ENCODE peak calls at places on chromosomes 7 and 10, in seven cellular contexts. One of them, this sample, is unnamed.

GRCh38 chr10:124917168-124917938 is 24.6 kb upstream of the ZRANB1 start:
- DNase-seq in right cardiac atrium: peak; percentile 61
- DNase-seq in endothelial cell of umbilical vein: peak; percentile 76
- DNase-seq in esophagus squamous epithelium: no peak
- DNase-seq in fibroblast of lung: peak; percentile 45
- DNase-seq in ovary: peak; percentile 71
- DNase-seq in psoas muscle: peak; percentile 27
- DNase-seq in this sample: peak; percentile 10

GRCh38 chr10:87603769-87604168 is 55.9 kb upstream of the PAPSS2 start:
- DNase-seq in right cardiac atrium: no peak
- DNase-seq in psoas muscle: no peak
- DNase-seq in fibroblast of lung: no peak
- DNase-seq in ovary: no peak
- DNase-seq in endothelial cell of umbilical vein: no peak
- DNase-seq in esophagus squamous epithelium: no peak
- DNase-seq in this sample: no peak

GRCh38 chr7:132518102-132518838 is 58.0 kb downstream of the PLXNA4 start:
- DNase-seq in endothelial cell of umbilical vein: peak; percentile 14
- DNase-seq in ovary: no peak
- DNase-seq in fibroblast of lung: no peak
- DNase-seq in right cardiac atrium: no peak
- DNase-seq in psoas muscle: no peak
- DNase-seq in esophagus squamous epithelium: no peak
- DNase-seq in this sample: no peak

GRCh38 chr7:29327455-29327854 is 132.9 kb downstream of the CHN2 start:
- DNase-seq in right cardiac atrium: no peak
- DNase-seq in esophagus squamous epithelium: no peak
- DNase-seq in endothelial cell of umbilical vein: no peak
- DNase-seq in psoas muscle: no peak
- DNase-seq in fibroblast of lung: no peak
- DNase-seq in ovary: no peak
- DNase-seq in this sample: no peak

GRCh38 chr7:128158370-128158769 is 82.7 kb upstream of the LEP start:
- DNase-seq in ovary: no peak
- DNase-seq in psoas muscle: no peak
- DNase-seq in fibroblast of lung: no peak
- DNase-seq in right cardiac atrium: no peak
- DNase-seq in esophagus squamous epithelium: no peak
- DNase-seq in endothelial cell of umbilical vein: no peak
- DNase-seq in this sample: no peak

GRCh38 chr7:158292948-158293347 is 294.7 kb downstream of the PTPRN2 start:
- DNase-seq in ovary: no peak
- DNase-seq in esophagus squamous epithelium: no peak
- DNase-seq in right cardiac atrium: no peak
- DNase-seq in psoas muscle: no peak
- DNase-seq in endothelial cell of umbilical vein: no peak
- DNase-seq in fibroblast of lung: no peak
- DNase-seq in this sample: no peak

GRCh38 chr10:15150563-15150962 is 17.9 kb downstream of the NMT2 start:
- DNase-seq in right cardiac atrium: no peak
- DNase-seq in fibroblast of lung: no peak
- DNase-seq in psoas muscle: no peak
- DNase-seq in endothelial cell of umbilical vein: no peak
- DNase-seq in esophagus squamous epithelium: no peak
- DNase-seq in ovary: no peak
- DNase-seq in this sample: no peak

GRCh38 chr10:66931340-66931948 is 5.6 kb downstream of the LRRTM3 start:
- DNase-seq in right cardiac atrium: no peak
- DNase-seq in psoas muscle: no peak
- DNase-seq in esophagus squamous epithelium: no peak
- DNase-seq in fibroblast of lung: peak; percentile 85
- DNase-seq in ovary: no peak
- DNase-seq in endothelial cell of umbilical vein: peak; percentile 53
- DNase-seq in this sample: no peak

GRCh38 chr10:29177266-29177832 is 111.5 kb upstream of the LYZL1 start:
- DNase-seq in psoas muscle: no peak
- DNase-seq in esophagus squamous epithelium: no peak
- DNase-seq in endothelial cell of umbilical vein: peak; percentile 86
- DNase-seq in fibroblast of lung: no peak
- DNase-seq in ovary: no peak
- DNase-seq in right cardiac atrium: no peak
- DNase-seq in this sample: no peak

GRCh38 chr10:19930936-19931859 is 115.0 kb downstream of the PLXDC2 start:
- DNase-seq in ovary: peak; percentile 42
- DNase-seq in fibroblast of lung: peak; percentile 69
- DNase-seq in esophagus squamous epithelium: no peak
- DNase-seq in endothelial cell of umbilical vein: peak; percentile 82
- DNase-seq in psoas muscle: peak; percentile 22
- DNase-seq in right cardiac atrium: peak; percentile 71
- DNase-seq in this sample: no peak

GRCh38 chr10:132030898-132031463 is 34.8 kb upstream of the JAKMIP3 start:
- DNase-seq in esophagus squamous epithelium: no peak
- DNase-seq in psoas muscle: no peak
- DNase-seq in endothelial cell of umbilical vein: no peak
- DNase-seq in right cardiac atrium: no peak
- DNase-seq in ovary: no peak
- DNase-seq in fibroblast of lung: no peak
- DNase-seq in this sample: no peak

GRCh38 chr7:117970806-117971205 is 97.6 kb upstream of the CTTNBP2 start:
- DNase-seq in right cardiac atrium: no peak
- DNase-seq in esophagus squamous epithelium: no peak
- DNase-seq in fibroblast of lung: no peak
- DNase-seq in endothelial cell of umbilical vein: no peak
- DNase-seq in psoas muscle: no peak
- DNase-seq in ovary: no peak
- DNase-seq in this sample: no peak

GRCh38 chr7:110253083-110253482 is 837.8 kb upstream of the LRRN3 start:
- DNase-seq in endothelial cell of umbilical vein: no peak
- DNase-seq in psoas muscle: no peak
- DNase-seq in ovary: no peak
- DNase-seq in esophagus squamous epithelium: no peak
- DNase-seq in right cardiac atrium: no peak
- DNase-seq in fibroblast of lung: peak; percentile 68
- DNase-seq in this sample: no peak

GRCh38 chr7:34973400-34973760 is 63.9 kb downstream of the DPY19L1 start:
- DNase-seq in endothelial cell of umbilical vein: no peak
- DNase-seq in psoas muscle: no peak
- DNase-seq in right cardiac atrium: no peak
- DNase-seq in ovary: no peak
- DNase-seq in fibroblast of lung: no peak
- DNase-seq in esophagus squamous epithelium: no peak
- DNase-seq in this sample: no peak

GRCh38 chr10:24825551-24825950 is 101.9 kb upstream of the ARHGAP21 start:
- DNase-seq in psoas muscle: no peak
- DNase-seq in fibroblast of lung: peak; percentile 49
- DNase-seq in ovary: no peak
- DNase-seq in esophagus squamous epithelium: no peak
- DNase-seq in right cardiac atrium: no peak
- DNase-seq in endothelial cell of umbilical vein: peak; percentile 5
- DNase-seq in this sample: no peak

GRCh38 chr7:26550492-26550891 is 258.8 kb downstream of the SNX10 start:
- DNase-seq in ovary: no peak
- DNase-seq in right cardiac atrium: no peak
- DNase-seq in psoas muscle: no peak
- DNase-seq in fibroblast of lung: no peak
- DNase-seq in endothelial cell of umbilical vein: no peak
- DNase-seq in esophagus squamous epithelium: no peak
- DNase-seq in this sample: no peak

GRCh38 chr10:31317652-31318381 is 1.2 kb upstream of the ZEB1 start:
- DNase-seq in right cardiac atrium: no peak
- DNase-seq in ovary: no peak
- DNase-seq in fibroblast of lung: no peak
- DNase-seq in esophagus squamous epithelium: no peak
- DNase-seq in psoas muscle: no peak
- DNase-seq in endothelial cell of umbilical vein: peak; percentile 88
- DNase-seq in this sample: no peak

GRCh38 chr7:141541375-141541774 is 9.8 kb upstream of the AGK start:
- DNase-seq in right cardiac atrium: no peak
- DNase-seq in esophagus squamous epithelium: no peak
- DNase-seq in ovary: no peak
- DNase-seq in psoas muscle: no peak
- DNase-seq in fibroblast of lung: no peak
- DNase-seq in endothelial cell of umbilical vein: no peak
- DNase-seq in this sample: no peak

GRCh38 chr10:98610301-98610700 is 163.6 kb upstream of the HPS1 start:
- DNase-seq in right cardiac atrium: no peak
- DNase-seq in ovary: no peak
- DNase-seq in esophagus squamous epithelium: no peak
- DNase-seq in psoas muscle: no peak
- DNase-seq in fibroblast of lung: no peak
- DNase-seq in endothelial cell of umbilical vein: no peak
- DNase-seq in this sample: no peak

GRCh38 chr10:70518695-70519094 is 40.1 kb downstream of the PALD1 start:
- DNase-seq in endothelial cell of umbilical vein: peak; percentile 54
- DNase-seq in esophagus squamous epithelium: no peak
- DNase-seq in psoas muscle: no peak
- DNase-seq in right cardiac atrium: no peak
- DNase-seq in ovary: no peak
- DNase-seq in fibroblast of lung: no peak
- DNase-seq in this sample: no peak

GRCh38 chr10:129945941-129946760 is 17.9 kb downstream of the EBF3 start:
- DNase-seq in endothelial cell of umbilical vein: no peak
- DNase-seq in esophagus squamous epithelium: no peak
- DNase-seq in ovary: peak; percentile 77
- DNase-seq in right cardiac atrium: peak; percentile 85
- DNase-seq in psoas muscle: peak; percentile 56
- DNase-seq in fibroblast of lung: no peak
- DNase-seq in this sample: no peak

GRCh38 chr7:158495256-158495655 is 92.4 kb downstream of the PTPRN2 start:
- DNase-seq in esophagus squamous epithelium: no peak
- DNase-seq in psoas muscle: no peak
- DNase-seq in right cardiac atrium: no peak
- DNase-seq in fibroblast of lung: no peak
- DNase-seq in endothelial cell of umbilical vein: no peak
- DNase-seq in ovary: no peak
- DNase-seq in this sample: no peak

GRCh38 chr10:944034-944831 is 12.7 kb upstream of the LARP4B start:
- DNase-seq in endothelial cell of umbilical vein: peak; percentile 88
- DNase-seq in ovary: no peak
- DNase-seq in right cardiac atrium: peak; percentile 87
- DNase-seq in fibroblast of lung: peak; percentile 39
- DNase-seq in psoas muscle: peak; percentile 72
- DNase-seq in esophagus squamous epithelium: no peak
- DNase-seq in this sample: no peak

GRCh38 chr7:39125849-39126248 is 148.1 kb downstream of the POU6F2 start:
- DNase-seq in ovary: no peak
- DNase-seq in esophagus squamous epithelium: no peak
- DNase-seq in right cardiac atrium: no peak
- DNase-seq in psoas muscle: no peak
- DNase-seq in endothelial cell of umbilical vein: no peak
- DNase-seq in fibroblast of lung: no peak
- DNase-seq in this sample: no peak

GRCh38 chr7:149714910-149715471 is 58.4 kb downstream of the ZNF467 start:
- DNase-seq in right cardiac atrium: no peak
- DNase-seq in endothelial cell of umbilical vein: peak; percentile 30
- DNase-seq in psoas muscle: no peak
- DNase-seq in esophagus squamous epithelium: no peak
- DNase-seq in ovary: no peak
- DNase-seq in fibroblast of lung: no peak
- DNase-seq in this sample: peak; percentile 27

DNA sequence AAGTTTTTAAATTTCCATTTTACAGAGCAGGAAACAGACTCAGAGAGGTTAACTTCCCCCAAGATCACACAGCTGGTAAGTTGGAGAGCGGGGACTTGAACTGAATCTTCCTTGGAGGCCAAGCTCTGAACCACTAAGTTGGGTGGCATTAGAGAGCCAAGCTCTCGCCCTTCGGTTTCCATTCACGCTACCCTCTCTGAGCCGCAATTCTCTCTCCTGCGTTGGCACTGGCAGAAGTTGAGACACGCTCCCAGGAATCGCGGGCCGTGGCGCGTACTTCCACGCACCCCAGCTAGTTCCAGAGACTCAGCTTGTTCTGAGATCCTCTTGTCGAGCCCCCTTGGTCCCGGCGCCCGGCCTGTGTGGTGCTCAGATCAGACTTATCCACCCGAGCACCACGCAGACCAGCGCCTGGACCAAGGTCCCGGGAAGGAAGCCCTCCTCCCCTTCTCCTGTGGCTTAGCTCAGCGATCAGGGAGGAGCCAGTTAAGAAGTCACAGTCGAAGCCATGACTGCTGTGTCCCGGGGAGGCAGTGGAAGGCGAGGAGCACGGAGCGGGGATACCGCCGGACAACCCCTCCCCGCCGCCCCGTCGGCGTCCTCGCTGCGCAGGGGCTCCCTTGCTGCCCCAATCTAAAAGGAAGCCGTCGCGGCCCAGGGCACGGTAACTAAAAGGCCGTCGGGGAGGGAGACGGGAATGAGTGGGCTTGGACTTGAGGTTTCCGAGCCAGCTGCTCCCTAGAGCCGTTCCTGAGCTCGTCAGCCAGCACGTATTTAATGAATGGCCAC is 29.5 kb upstream of the VAX1 start:
- DNase-seq in right cardiac atrium: no peak
- DNase-seq in esophagus squamous epithelium: no peak
- DNase-seq in fibroblast of lung: no peak
- DNase-seq in endothelial cell of umbilical vein: no peak
- DNase-seq in psoas muscle: no peak
- DNase-seq in ovary: no peak
- DNase-seq in this sample: no peak
- H3K27me3 ChIP-seq in right cardiac atrium: no peaks in the 10 kb centered on the region
- H3K27me3 ChIP-seq in esophagus squamous epithelium: peaks cover 44% of the 10 kb centered on the region
- H3K27me3 ChIP-seq in fibroblast of lung: peaks cover 49% of the 10 kb centered on the region
- H3K27me3 ChIP-seq in endothelial cell of umbilical vein: peaks cover 93% of the 10 kb centered on the region
- H3K27me3 ChIP-seq in psoas muscle: peaks cover 38% of the 10 kb centered on the region
- H3K27me3 ChIP-seq in ovary: peaks cover 5% of the 10 kb centered on the region
- H3K27me3 ChIP-seq in this sample: peaks cover 66% of the 10 kb centered on the region

DNA sequence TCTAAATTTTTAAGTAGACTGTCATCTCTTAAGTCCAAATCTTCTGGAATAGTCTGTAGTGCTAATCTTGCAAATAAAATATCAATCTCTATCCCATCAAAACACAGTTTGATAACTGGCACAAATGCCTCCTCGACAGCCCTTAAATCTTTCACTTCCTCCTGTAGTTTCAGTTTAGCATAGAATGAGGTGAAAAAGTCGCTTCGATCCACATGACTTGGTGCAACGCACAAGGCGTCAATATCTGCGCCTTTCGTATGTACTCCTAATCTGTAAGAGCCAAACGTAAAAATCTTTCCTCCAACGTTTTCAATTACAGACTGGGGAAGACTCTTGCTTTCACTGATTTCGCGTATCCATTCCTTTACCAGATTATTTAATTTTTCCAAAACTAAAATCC is 603 bp downstream of the PAPOLB start:
- DNase-seq in right cardiac atrium: no peak
- DNase-seq in esophagus squamous epithelium: no peak
- DNase-seq in endothelial cell of umbilical vein: no peak
- DNase-seq in fibroblast of lung: no peak
- DNase-seq in ovary: no peak
- DNase-seq in psoas muscle: no peak
- DNase-seq in this sample: no peak
- H3K4me3 ChIP-seq in right cardiac atrium: peak overlapping the region; percentile 36
- H3K4me3 ChIP-seq in esophagus squamous epithelium: peak overlapping the region; percentile 58
- H3K4me3 ChIP-seq in endothelial cell of umbilical vein: peak overlapping the region; percentile 21
- H3K4me3 ChIP-seq in fibroblast of lung: no peak overlapping the region
- H3K4me3 ChIP-seq in ovary: no peak overlapping the region
- H3K4me3 ChIP-seq in psoas muscle: peak overlapping the region; percentile 39
- H3K4me3 ChIP-seq in this sample: no peak overlapping the region

GRCh38 chr7:151302531-151302930 is 39.1 kb upstream of the NUB1 start:
- DNase-seq in endothelial cell of umbilical vein: no peak
- DNase-seq in fibroblast of lung: no peak
- DNase-seq in ovary: no peak
- DNase-seq in psoas muscle: no peak
- DNase-seq in esophagus squamous epithelium: no peak
- DNase-seq in right cardiac atrium: no peak
- DNase-seq in this sample: no peak
- H3K27me3 ChIP-seq in endothelial cell of umbilical vein: peaks cover 17% of the 10 kb centered on the region
- H3K27me3 ChIP-seq in fibroblast of lung: peaks cover 17% of the 10 kb centered on the region
- H3K27me3 ChIP-seq in ovary: no peaks in the 10 kb centered on the region
- H3K27me3 ChIP-seq in psoas muscle: peaks cover 1% of the 10 kb centered on the region
- H3K27me3 ChIP-seq in esophagus squamous epithelium: no peaks in the 10 kb centered on the region
- H3K27me3 ChIP-seq in right cardiac atrium: no peaks in the 10 kb centered on the region
- H3K27me3 ChIP-seq in this sample: peaks cover 4% of the 10 kb centered on the region

GRCh38 chr10:100828744-100829102 is 83.3 kb downstream of the PAX2 start:
- DNase-seq in ovary: no peak
- DNase-seq in psoas muscle: no peak
- DNase-seq in right cardiac atrium: no peak
- DNase-seq in endothelial cell of umbilical vein: no peak
- DNase-seq in fibroblast of lung: no peak
- DNase-seq in esophagus squamous epithelium: no peak
- DNase-seq in this sample: no peak
- H3K4me3 ChIP-seq in ovary: peak overlapping the region; percentile 24
- H3K4me3 ChIP-seq in psoas muscle: peak overlapping the region; percentile 58
- H3K4me3 ChIP-seq in right cardiac atrium: peak overlapping the region; percentile 61
- H3K4me3 ChIP-seq in endothelial cell of umbilical vein: no peak overlapping the region
- H3K4me3 ChIP-seq in fibroblast of lung: no peak overlapping the region
- H3K4me3 ChIP-seq in esophagus squamous epithelium: peak overlapping the region; percentile 56
- H3K4me3 ChIP-seq in this sample: peak overlapping the region; percentile 51

This sample was measured in effector memory CD4-positive, alpha-beta T cell.